ENCODE peak calls at places on chromosomes 12 and 14, in five cellular contexts. One of them, this sample, is unnamed.

GRCh38 chr12:57609781-57610552 is 1.3 kb upstream of the ARHGEF25 start:
- ATAC-seq in body of pancreas: no peak
- ATAC-seq in pancreas: no peak
- ATAC-seq in left lung: no peak
- ATAC-seq in thoracic aorta: no peak
- ATAC-seq in this sample: no peak

GRCh38 chr14:64723691-64724577 is 19.7 kb downstream of the PLEKHG3 start:
- ATAC-seq in body of pancreas: no peak
- ATAC-seq in pancreas: no peak
- ATAC-seq in left lung: no peak
- ATAC-seq in thoracic aorta: no peak
- ATAC-seq in this sample: no peak

GRCh38 chr12:6852651-6853354 is 853 bp downstream of the USP5 start:
- ATAC-seq in body of pancreas: no peak
- ATAC-seq in pancreas: no peak
- ATAC-seq in left lung: no peak
- ATAC-seq in thoracic aorta: no peak
- ATAC-seq in this sample: no peak

GRCh38 chr12:31387466-31387865 is 61.5 kb upstream of the SINHCAF start:
- ATAC-seq in body of pancreas: no peak
- ATAC-seq in pancreas: no peak
- ATAC-seq in left lung: no peak
- ATAC-seq in thoracic aorta: no peak
- ATAC-seq in this sample: no peak

GRCh38 chr12:19498099-19498498 is 58.8 kb downstream of the AEBP2 start:
- ATAC-seq in body of pancreas: no peak
- ATAC-seq in pancreas: no peak
- ATAC-seq in left lung: peak
- ATAC-seq in thoracic aorta: no peak
- ATAC-seq in this sample: no peak

GRCh38 chr12:27064397-27065342 is 17.7 kb downstream of the C12orf71 start:
- ATAC-seq in body of pancreas: no peak
- ATAC-seq in pancreas: no peak
- ATAC-seq in left lung: no peak
- ATAC-seq in thoracic aorta: no peak
- ATAC-seq in this sample: no peak

GRCh38 chr12:39431797-39432196 is 11.1 kb downstream of the KIF21A start:
- ATAC-seq in body of pancreas: no peak
- ATAC-seq in pancreas: no peak
- ATAC-seq in left lung: no peak
- ATAC-seq in thoracic aorta: no peak
- ATAC-seq in this sample: no peak

GRCh38 chr12:122659579-122659978 is 43.6 kb downstream of the HCAR2 start:
- ATAC-seq in body of pancreas: no peak
- ATAC-seq in pancreas: no peak
- ATAC-seq in left lung: no peak
- ATAC-seq in thoracic aorta: no peak
- ATAC-seq in this sample: no peak

GRCh38 chr14:52919971-52920370 is 30.9 kb downstream of the FERMT2 start:
- ATAC-seq in body of pancreas: peak
- ATAC-seq in pancreas: peak
- ATAC-seq in left lung: no peak
- ATAC-seq in thoracic aorta: no peak
- ATAC-seq in this sample: no peak

GRCh38 chr14:93056166-93056839 is 59.4 kb downstream of the ITPK1 start:
- ATAC-seq in body of pancreas: peak
- ATAC-seq in pancreas: peak
- ATAC-seq in left lung: no peak
- ATAC-seq in thoracic aorta: no peak
- ATAC-seq in this sample: peak

GRCh38 chr12:121845699-121846098 is 13.0 kb downstream of the HPD start:
- ATAC-seq in body of pancreas: no peak
- ATAC-seq in pancreas: no peak
- ATAC-seq in left lung: no peak
- ATAC-seq in thoracic aorta: no peak
- ATAC-seq in this sample: no peak

GRCh38 chr14:23028800-23029199 is 5.9 kb downstream of the PSMB5 start:
- ATAC-seq in body of pancreas: no peak
- ATAC-seq in pancreas: no peak
- ATAC-seq in left lung: no peak
- ATAC-seq in thoracic aorta: no peak
- ATAC-seq in this sample: no peak

GRCh38 chr14:103392106-103392505 is 6.9 kb downstream of the MARK3 start:
- ATAC-seq in body of pancreas: no peak
- ATAC-seq in pancreas: no peak
- ATAC-seq in left lung: peak
- ATAC-seq in thoracic aorta: no peak
- ATAC-seq in this sample: no peak

GRCh38 chr14:94380225-94381148 is 7.9 kb downstream of the SERPINA1 start:
- ATAC-seq in body of pancreas: no peak
- ATAC-seq in pancreas: no peak
- ATAC-seq in left lung: no peak
- ATAC-seq in thoracic aorta: no peak
- ATAC-seq in this sample: no peak

GRCh38 chr12:11651785-11652184 is 2.3 kb downstream of the ETV6 start:
- ATAC-seq in body of pancreas: no peak
- ATAC-seq in pancreas: no peak
- ATAC-seq in left lung: peak
- ATAC-seq in thoracic aorta: no peak
- ATAC-seq in this sample: no peak

GRCh38 chr14:22387776-22388241 is 201.2 kb downstream of the DAD1 start:
- ATAC-seq in body of pancreas: no peak
- ATAC-seq in pancreas: no peak
- ATAC-seq in left lung: no peak
- ATAC-seq in thoracic aorta: no peak
- ATAC-seq in this sample: no peak

GRCh38 chr12:52534482-52534881 is 14.3 kb upstream of the KRT5 start:
- ATAC-seq in body of pancreas: no peak
- ATAC-seq in pancreas: no peak
- ATAC-seq in left lung: no peak
- ATAC-seq in thoracic aorta: no peak
- ATAC-seq in this sample: no peak

GRCh38 chr12:96502477-96502876 is 13.1 kb downstream of the CFAP54 start:
- ATAC-seq in body of pancreas: no peak
- ATAC-seq in pancreas: no peak
- ATAC-seq in left lung: no peak
- ATAC-seq in thoracic aorta: no peak
- ATAC-seq in this sample: no peak

GRCh38 chr12:123223241-123223668 is 9.7 kb downstream of the MPHOSPH9 start:
- ATAC-seq in body of pancreas: no peak
- ATAC-seq in pancreas: no peak
- ATAC-seq in left lung: no peak
- ATAC-seq in thoracic aorta: no peak
- ATAC-seq in this sample: no peak

GRCh38 chr12:111389635-111390034 is 16.1 kb upstream of the SH2B3 start:
- ATAC-seq in body of pancreas: no peak
- ATAC-seq in pancreas: no peak
- ATAC-seq in left lung: no peak
- ATAC-seq in thoracic aorta: no peak
- ATAC-seq in this sample: no peak

GRCh38 chr14:70188292-70188607 is 501 bp downstream of the SLC8A3 start:
- ATAC-seq in body of pancreas: peak
- ATAC-seq in pancreas: peak
- ATAC-seq in left lung: peak
- ATAC-seq in thoracic aorta: no peak
- ATAC-seq in this sample: no peak

GRCh38 chr14:59926534-59926933 is 6.6 kb downstream of the LRRC9 start:
- ATAC-seq in body of pancreas: no peak
- ATAC-seq in pancreas: no peak
- ATAC-seq in left lung: no peak
- ATAC-seq in thoracic aorta: no peak
- ATAC-seq in this sample: no peak

GRCh38 chr12:62767506-62767905 is 167.4 kb downstream of the PPM1H start:
- ATAC-seq in body of pancreas: no peak
- ATAC-seq in pancreas: no peak
- ATAC-seq in left lung: no peak
- ATAC-seq in thoracic aorta: no peak
- ATAC-seq in this sample: no peak

GRCh38 chr12:125114365-125115141 is 49.3 kb downstream of the AACS start:
- ATAC-seq in body of pancreas: no peak
- ATAC-seq in pancreas: no peak
- ATAC-seq in left lung: no peak
- ATAC-seq in thoracic aorta: no peak
- ATAC-seq in this sample: no peak

GRCh38 chr12:88860846-88861245 is 280.6 kb upstream of the KITLG start:
- ATAC-seq in body of pancreas: no peak
- ATAC-seq in pancreas: no peak
- ATAC-seq in left lung: no peak
- ATAC-seq in thoracic aorta: no peak
- ATAC-seq in this sample: no peak

GRCh38 chr12:103801709-103802585 is 39.1 kb downstream of the NT5DC3 start:
- ATAC-seq in body of pancreas: no peak
- ATAC-seq in pancreas: no peak
- ATAC-seq in left lung: no peak
- ATAC-seq in thoracic aorta: no peak
- ATAC-seq in this sample: no peak

GRCh38 chr12:110754101-110754793 is 11.6 kb upstream of the PPP1CC start:
- ATAC-seq in body of pancreas: peak
- ATAC-seq in pancreas: no peak
- ATAC-seq in left lung: no peak
- ATAC-seq in thoracic aorta: no peak
- ATAC-seq in this sample: peak

GRCh38 chr12:91406920-91407341 is 224.3 kb upstream of the DCN start:
- ATAC-seq in body of pancreas: peak
- ATAC-seq in pancreas: no peak
- ATAC-seq in left lung: no peak
- ATAC-seq in thoracic aorta: no peak
- ATAC-seq in this sample: no peak

GRCh38 chr12:2358986-2359658 is 306.3 kb downstream of the CACNA1C start:
- ATAC-seq in body of pancreas: no peak
- ATAC-seq in pancreas: no peak
- ATAC-seq in left lung: peak
- ATAC-seq in thoracic aorta: no peak
- ATAC-seq in this sample: no peak

DNA sequence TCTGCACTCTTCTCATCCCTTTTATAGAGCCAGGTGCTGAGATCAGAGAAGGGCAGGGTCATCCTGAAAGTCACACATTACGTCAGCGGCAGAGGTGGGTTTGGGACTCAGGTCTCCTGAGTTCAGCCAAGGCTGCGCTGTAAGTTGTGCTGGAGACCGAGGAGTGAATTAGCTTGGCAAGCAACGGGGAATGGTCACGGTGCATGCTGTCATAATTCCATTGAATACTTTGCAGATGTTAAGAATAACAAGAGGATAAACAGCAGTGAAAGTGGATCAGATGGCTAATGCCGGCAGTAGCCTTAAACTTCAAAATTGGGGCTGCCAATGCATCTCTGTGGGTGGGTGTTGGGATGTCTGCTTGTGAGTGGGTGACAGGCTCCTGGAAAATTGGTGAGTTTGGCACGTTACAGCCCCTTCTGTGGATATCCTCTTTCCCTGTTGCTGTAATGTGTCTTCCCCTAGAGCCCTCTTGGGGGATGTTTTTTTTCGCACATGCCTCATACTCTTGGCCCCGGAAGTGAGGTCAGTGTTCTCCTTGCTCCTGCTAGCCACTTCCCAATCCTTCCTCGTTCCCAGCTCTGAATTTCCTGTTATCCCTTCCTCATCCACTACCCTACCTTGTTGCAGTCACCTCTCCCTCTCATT is 287.1 kb upstream of the SRRM4 start:
- ATAC-seq in body of pancreas: no peak
- ATAC-seq in pancreas: no peak
- ATAC-seq in left lung: no peak
- ATAC-seq in thoracic aorta: no peak
- ATAC-seq in this sample: no peak
- H3K4me3 ChIP-seq in body of pancreas: no peak
- H3K4me3 ChIP-seq in pancreas: no peak
- H3K4me3 ChIP-seq in left lung: no peak
- H3K4me3 ChIP-seq in thoracic aorta: no peak
- H3K4me3 ChIP-seq in this sample: no peak

GRCh38 chr12:116863275-116863767 is 17.9 kb downstream of the HRK start:
- ATAC-seq in body of pancreas: no peak
- ATAC-seq in pancreas: no peak
- ATAC-seq in left lung: peak
- ATAC-seq in thoracic aorta: no peak
- ATAC-seq in this sample: no peak
- TF ChIP-seq CTCF in body of pancreas: no peak
- TF ChIP-seq CTCF in pancreas: no peak
- TF ChIP-seq CTCF in left lung: peak
- TF ChIP-seq CTCF in thoracic aorta: no peak
- TF ChIP-seq CTCF in this sample: no peak

DNA sequence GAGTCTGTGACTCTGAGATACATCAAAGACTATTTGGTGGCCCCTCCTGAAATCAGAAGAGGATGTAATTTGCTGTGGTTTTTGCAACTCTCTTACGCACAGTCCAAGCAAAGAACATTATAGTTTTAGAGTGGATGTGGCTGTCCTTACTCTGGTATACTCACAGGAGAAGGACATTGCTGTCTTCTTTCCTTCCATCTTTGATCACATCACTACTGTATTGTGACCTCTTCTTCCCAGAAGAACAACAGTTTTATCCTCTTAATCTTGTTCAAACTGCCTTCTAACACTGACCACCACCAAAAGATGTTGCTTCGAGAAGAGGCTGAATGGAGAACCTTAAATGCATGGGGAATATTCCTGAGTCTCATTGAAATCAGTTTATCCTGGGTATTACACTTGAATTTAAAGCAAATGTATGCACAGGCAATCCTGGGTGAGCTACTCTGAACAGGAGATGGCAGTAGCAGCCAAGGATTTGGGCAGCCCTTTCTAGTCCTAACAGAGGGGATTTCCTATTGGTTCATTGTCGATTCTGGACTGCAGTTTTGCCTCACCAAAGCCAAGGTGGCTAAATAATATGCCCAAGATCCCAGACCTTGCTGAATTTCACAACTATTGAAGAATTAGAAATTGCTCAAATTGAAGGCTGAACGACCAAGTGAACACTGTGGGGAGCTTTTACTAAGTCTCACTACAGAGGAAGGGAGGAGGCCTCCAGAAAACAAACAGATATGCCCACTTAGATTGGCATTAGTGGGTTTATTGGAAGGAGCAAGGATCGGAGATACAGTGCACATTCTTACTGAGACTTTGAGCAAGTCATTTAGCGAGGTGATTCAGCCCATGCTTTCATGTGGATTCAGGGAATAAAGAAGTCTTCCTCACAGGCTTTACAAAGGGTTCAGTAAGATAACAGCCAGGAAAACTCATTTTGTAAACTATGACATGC is 282.8 kb downstream of the PAWR start:
- ATAC-seq in body of pancreas: peak
- ATAC-seq in pancreas: peak
- ATAC-seq in left lung: peak
- ATAC-seq in thoracic aorta: peak
- ATAC-seq in this sample: peak
- H3K4me3 ChIP-seq in body of pancreas: no peak
- H3K4me3 ChIP-seq in pancreas: no peak
- H3K4me3 ChIP-seq in left lung: no peak
- H3K4me3 ChIP-seq in thoracic aorta: no peak
- H3K4me3 ChIP-seq in this sample: no peak

DNA sequence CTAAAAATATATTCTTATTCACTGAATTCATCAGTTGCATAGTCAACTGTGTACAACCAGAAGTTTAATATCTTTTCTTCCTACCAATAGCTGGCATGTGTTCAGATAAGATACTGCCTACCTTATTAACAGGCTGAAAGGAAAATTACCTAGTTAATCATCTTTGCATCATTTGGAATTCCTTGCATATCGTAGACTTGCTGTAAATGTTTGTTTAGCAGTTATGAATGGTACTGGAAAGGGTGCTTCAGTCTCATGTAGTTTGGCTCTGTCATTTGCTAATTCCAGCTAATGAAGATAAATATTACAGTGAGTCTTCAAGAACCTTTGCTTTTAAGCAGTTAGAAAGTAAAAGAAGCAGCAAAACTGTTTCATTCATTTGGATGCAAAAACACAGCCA is 84.4 kb downstream of the PPHLN1 start:
- ATAC-seq in body of pancreas: no peak
- ATAC-seq in pancreas: no peak
- ATAC-seq in left lung: peak
- ATAC-seq in thoracic aorta: no peak
- ATAC-seq in this sample: no peak
- TF ChIP-seq CTCF in body of pancreas: no peak
- TF ChIP-seq CTCF in pancreas: no peak
- TF ChIP-seq CTCF in left lung: no peak
- TF ChIP-seq CTCF in thoracic aorta: no peak
- TF ChIP-seq CTCF in this sample: no peak

This sample was measured in gastroesophageal sphincter.